ENCODE peak calls at places on chromosomes 2 and 18, in nine cellular contexts. C, I, J, V, S, B, E, T and O are unnamed samples.

GRCh38 chr2:26627350-26628105 is 13.6 kb downstream of the CIB4 start:
- DNase-seq in T (no peak), B (no peak), S (no peak), I (no peak), J (no peak), V (no peak), C (no peak), E (no peak), O (no peak)

GRCh38 chr2:11589316-11589940 is 55.6 kb downstream of the GREB1 start:
- DNase-seq in C (no peak), E (no peak), T (no peak), V (no peak), S (no peak), I (peak), J (peak), B (no peak), O (no peak)

GRCh38 chr2:175227382-175227781 is 45.9 kb upstream of the ATP5MC3 start:
- DNase-seq in V (no peak), C (no peak), S (no peak), T (no peak), I (no peak), J (no peak), E (no peak), B (no peak), O (no peak)

GRCh38 chr2:152335016-152335850 is at the start of gene FMNL2:
- DNase-seq in J (peak), E (no peak), T (peak), B (no peak), V (peak), S (peak), I (peak), C (peak), O (no peak)

GRCh38 chr18:48923746-48924580 is 26.8 kb downstream of the SMAD7 start:
- DNase-seq in E (no peak), I (no peak), B (no peak), S (no peak), J (peak), T (peak), C (no peak), V (no peak), O (no peak)

GRCh38 chr2:239735131-239735828 is 289.9 kb downstream of the NDUFA10 start:
- DNase-seq in E (no peak), C (peak), I (no peak), S (no peak), T (no peak), V (no peak), J (peak), B (no peak), O (no peak)

GRCh38 chr2:31372097-31372496 is 42.4 kb downstream of the XDH start:
- DNase-seq in T (no peak), J (no peak), I (no peak), C (no peak), S (no peak), B (no peak), V (no peak), E (no peak), O (no peak)

GRCh38 chr2:11726384-11726783 is 20.0 kb upstream of the LPIN1 start:
- DNase-seq in E (no peak), B (no peak), S (no peak), J (no peak), I (no peak), V (peak), T (no peak), C (no peak), O (no peak)

GRCh38 chr2:68726608-68727367 is 7.8 kb upstream of the ARHGAP25 start:
- DNase-seq in I (no peak), E (peak), T (no peak), S (no peak), B (no peak), V (no peak), J (no peak), C (no peak), O (no peak)

GRCh38 chr2:164778723-164779122 is 62.9 kb downstream of the COBLL1 start:
- DNase-seq in J (no peak), T (peak), V (no peak), C (no peak), E (no peak), I (no peak), B (no peak), S (no peak), O (no peak)

GRCh38 chr2:71154798-71155197 is 24.4 kb downstream of the MPHOSPH10 start:
- DNase-seq in C (no peak), T (peak), B (no peak), J (peak), E (no peak), V (no peak), I (peak), S (peak), O (no peak)

GRCh38 chr2:215921884-215922283 is 91.5 kb downstream of the MREG start:
- DNase-seq in T (peak), B (peak), J (no peak), E (no peak), I (no peak), C (no peak), S (no peak), V (no peak), O (no peak)

GRCh38 chr2:9145109-9145751 is 61.4 kb upstream of the ASAP2 start:
- DNase-seq in B (no peak), V (no peak), E (no peak), T (peak), S (no peak), C (no peak), I (no peak), J (no peak), O (no peak)

GRCh38 chr2:220569380-220569779 is 942.0 kb downstream of the SLC4A3 start:
- DNase-seq in C (peak), B (no peak), V (no peak), S (peak), J (no peak), E (no peak), T (no peak), I (no peak), O (no peak)

GRCh38 chr2:197434541-197435513 is at the start of gene SF3B1:
- DNase-seq in S (peak), V (peak), C (peak), T (peak), E (peak), B (peak), I (peak), J (peak), O (peak)

GRCh38 chr18:79682896-79683625 is 3.5 kb downstream of the CTDP1 start:
- DNase-seq in T (no peak), S (no peak), J (no peak), C (no peak), E (no peak), I (no peak), V (no peak), B (no peak), O (no peak)

GRCh38 chr2:20965221-20965620 is 78.7 kb downstream of the APOB start:
- DNase-seq in C (no peak), B (no peak), T (no peak), J (no peak), V (no peak), S (no peak), I (no peak), E (no peak), O (no peak)